ENCODE peak calls at places on chromosomes 5 and 9, in five cellular contexts. P, J, Q, X and W are unnamed samples.

GRCh38 chr9:119736478-119737454 is 367.5 kb upstream of the BRINP1 start:
- DNase-seq in P (peak; percentile 94), J (no peak), X (peak; percentile 8), Q (no peak), W (no peak)

GRCh38 chr9:132769895-132770774 is 99.9 kb downstream of the GTF3C4 start:
- DNase-seq in J (peak; percentile 44), P (peak; percentile 77), X (peak; percentile 80), Q (peak; percentile 65), W (peak; percentile 36)

GRCh38 chr9:116800885-116801284 is 113.8 kb downstream of the TRIM32 start:
- DNase-seq in X (no peak), J (no peak), Q (no peak), P (no peak), W (no peak)

GRCh38 chr5:121378559-121379359 is 472.9 kb upstream of the FTMT start:
- DNase-seq in J (no peak), X (no peak), P (no peak), Q (no peak), W (no peak)

GRCh38 chr9:32360983-32361673 is 23.3 kb upstream of the ACO1 start:
- DNase-seq in P (no peak), X (no peak), J (no peak), Q (no peak), W (no peak)

GRCh38 chr9:13296972-13297371 is 17.5 kb upstream of the MPDZ start:
- DNase-seq in P (no peak), Q (no peak), X (no peak), J (no peak), W (no peak)

GRCh38 chr9:91188719-91189590 is 172.8 kb downstream of the AUH start:
- DNase-seq in J (no peak), P (no peak), X (no peak), Q (no peak), W (no peak)

GRCh38 chr5:104347119-104347708 is 784.6 kb upstream of the NUDT12 start:
- DNase-seq in X (no peak), P (no peak), Q (no peak), J (no peak), W (no peak)

GRCh38 chr5:137376127-137376526 is 123.0 kb downstream of the SPOCK1 start:
- DNase-seq in J (no peak), X (no peak), P (peak; percentile 79), Q (no peak), W (no peak)

GRCh38 chr5:27403248-27403882 is 365.0 kb upstream of the CDH9 start:
- DNase-seq in Q (no peak), J (peak; percentile 7), P (no peak), X (no peak), W (peak; percentile 4)

GRCh38 chr5:78907255-78907886 is 77.7 kb downstream of the ARSB start:
- DNase-seq in Q (peak; percentile 38), J (no peak), X (no peak), P (no peak), W (peak; percentile 37)
- TF ChIP-seq POLR2A in Q (no peak), J (no peak), X (no peak), P (no peak), W (no peak)

DNA sequence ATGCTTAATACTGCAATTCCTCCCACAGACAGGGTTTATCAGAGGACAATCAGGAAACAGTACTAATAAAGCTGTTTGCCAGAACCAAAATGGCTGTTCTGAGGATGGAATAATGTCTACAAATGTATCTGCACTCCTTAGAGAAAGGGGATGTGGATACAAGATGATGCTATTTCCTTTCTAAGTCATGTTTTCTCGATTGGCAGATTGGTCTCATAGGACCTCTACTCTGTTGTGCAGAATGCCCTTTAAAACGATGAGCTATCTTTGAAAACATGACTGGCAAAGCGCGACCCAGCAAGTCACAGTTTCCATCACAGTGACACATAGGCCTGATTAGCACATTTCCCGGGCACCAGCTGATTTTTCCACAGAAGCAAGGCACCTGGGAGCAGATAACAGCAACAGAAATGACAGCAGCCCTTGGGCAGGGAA is 54.0 kb downstream of the AOPEP start:
- DNase-seq in X (no peak), P (no peak), Q (no peak), J (no peak), W (no peak)
- TF ChIP-seq POLR2A in X (no peak), P (no peak), Q (no peak), J (no peak), W (no peak)

DNA sequence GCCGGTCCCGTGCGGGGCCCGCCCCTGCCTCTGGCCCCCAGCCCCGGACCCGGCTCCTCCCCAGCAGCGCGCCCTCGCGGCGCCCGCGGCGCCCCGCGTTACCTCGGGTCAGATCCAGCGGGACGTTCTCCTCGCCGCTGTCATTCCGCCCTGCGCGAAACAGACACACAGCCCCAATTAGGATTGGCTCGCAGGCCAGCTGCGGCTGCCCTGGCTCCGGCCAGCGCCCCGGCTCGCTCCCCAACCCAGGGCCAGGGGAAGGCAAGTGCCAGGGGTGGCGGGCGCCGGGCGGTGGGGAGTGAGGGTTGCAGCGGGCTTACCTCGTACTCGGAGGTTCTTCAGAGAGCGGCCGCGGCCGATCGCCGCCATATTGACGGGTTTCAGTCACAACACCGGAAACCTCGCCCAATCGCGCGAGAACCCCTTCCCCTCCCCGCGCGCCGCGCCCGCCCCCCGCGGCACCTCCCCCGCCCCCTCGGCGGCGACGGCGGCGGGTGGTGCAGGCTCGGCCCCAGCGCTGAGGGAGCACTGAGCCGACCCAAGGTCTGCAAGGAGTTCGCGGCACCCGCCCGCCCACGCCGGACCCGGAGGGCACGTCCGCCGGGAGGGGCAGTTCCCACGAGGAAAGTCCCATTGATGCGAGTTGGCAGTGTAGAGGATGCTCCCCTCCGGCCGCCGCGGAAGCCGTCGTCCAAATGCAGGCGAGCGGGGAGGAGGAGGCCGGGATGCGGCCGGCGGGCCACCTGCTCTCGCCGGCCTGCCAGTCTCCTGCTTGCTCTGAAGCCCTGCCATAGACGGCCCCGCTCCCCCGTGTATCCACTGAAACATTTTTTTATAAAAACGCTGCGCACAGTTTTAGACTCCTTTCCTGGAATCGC is at the start of gene RICTOR:
- DNase-seq in J (peak; percentile 79), X (peak; percentile 92), P (peak; percentile 92), Q (peak; percentile 92), W (peak; percentile 80)
- TF ChIP-seq POLR2A in J (peak; percentile 87), X (peak; percentile 65), P (no peak), Q (peak; percentile 67), W (peak; percentile 89)

DNA sequence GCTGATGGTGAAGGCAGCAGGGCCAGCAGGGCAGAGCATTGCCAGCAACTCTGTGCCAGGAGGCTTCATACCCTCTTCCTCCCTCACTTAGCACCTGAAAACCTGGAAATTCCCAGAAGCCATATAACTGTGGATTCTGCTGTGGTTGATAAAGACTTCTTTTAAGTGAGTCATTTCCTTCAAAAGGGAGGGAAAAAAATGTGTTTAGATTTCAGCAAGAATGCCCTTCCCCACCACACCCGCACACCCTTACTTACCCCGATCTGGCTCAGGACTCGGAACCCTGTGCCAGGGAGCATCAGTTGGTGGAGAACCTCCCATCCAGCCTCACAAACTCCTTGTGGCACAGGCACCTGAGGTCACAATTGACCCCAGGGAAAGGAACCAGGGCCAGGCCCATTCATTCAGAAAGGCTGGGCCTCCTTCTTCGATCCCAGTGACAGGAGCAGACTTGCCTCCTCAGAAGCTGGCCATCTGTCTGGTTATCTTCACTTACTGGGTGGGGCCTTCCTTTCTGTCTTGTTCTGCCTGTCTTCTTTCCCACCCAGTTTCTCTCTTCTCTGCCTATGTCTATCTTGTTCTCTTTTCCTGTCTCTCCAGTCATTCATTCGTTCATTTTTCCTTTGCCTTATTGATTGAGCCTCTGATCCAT is 62.6 kb downstream of the PLAC8L1 start:
- DNase-seq in P (no peak), X (peak; percentile 37), J (no peak), Q (no peak), W (peak; percentile 52)
- TF ChIP-seq POLR2A in P (no peak), X (no peak), J (no peak), Q (no peak), W (no peak)